ENCODE peak calls at places on chromosomes 3 and 15, in four cellular contexts. A, Z, X and G are unnamed samples.
A peak's percentile ranks its signal among the peaks of the same experiment; 100 is the strongest.

GRCh38 chr3:72482589-72483249 is 365.5 kb downstream of the SHQ1 start:
- DNase-seq in A (peak; percentile 75), Z (peak; percentile 82), X (peak; percentile 32), G (peak; percentile 23)

GRCh38 chr3:13419356-13420050 is 619 bp downstream of the NUP210 start:
- DNase-seq in A (no peak), Z (no peak), X (peak; percentile 27), G (peak; percentile 46)

GRCh38 chr3:4264040-4264439 is 39.1 kb upstream of the SETMAR start:
- DNase-seq in A (no peak), Z (no peak), X (no peak), G (no peak)

GRCh38 chr15:28885630-28886430 is at the start of gene APBA2:
- DNase-seq in A (no peak), Z (peak; percentile 48), X (no peak), G (peak; percentile 16)

GRCh38 chr3:59049671-59050331 is at the start of gene CFAP20DC:
- DNase-seq in A (peak; percentile 91), Z (peak; percentile 93), X (peak; percentile 87), G (peak; percentile 81)

GRCh38 chr3:23809294-23809693 is 3.5 kb downstream of the UBE2E1 start:
- DNase-seq in A (no peak), Z (no peak), X (no peak), G (no peak)

GRCh38 chr3:113287818-113288648 is 76.7 kb downstream of the BOC start:
- DNase-seq in A (peak; percentile 70), Z (peak; percentile 84), X (peak; percentile 88), G (peak; percentile 18)

GRCh38 chr15:73127302-73127936 is 75.2 kb downstream of the NEO1 start:
- DNase-seq in A (peak; percentile 39), Z (peak; percentile 57), X (peak; percentile 46), G (no peak)

GRCh38 chr15:76185716-76186115 is 125.6 kb downstream of the ETFA start:
- DNase-seq in A (peak; percentile 42), Z (peak; percentile 90), X (peak; percentile 62), G (no peak)

GRCh38 chr3:64740232-64740631 is 52.4 kb upstream of the ADAMTS9 start:
- DNase-seq in A (no peak), Z (peak; percentile 95), X (no peak), G (no peak)

GRCh38 chr3:9214185-9214584 is 35.3 kb downstream of the SRGAP3 start:
- DNase-seq in A (no peak), Z (no peak), X (no peak), G (no peak)

GRCh38 chr3:188342991-188343732 is 189.2 kb downstream of the LPP start:
- DNase-seq in A (no peak), Z (no peak), X (no peak), G (no peak)

GRCh38 chr3:189688296-189688695 is 57.1 kb downstream of the TP63 start:
- DNase-seq in A (no peak), Z (no peak), X (no peak), G (no peak)

GRCh38 chr3:141060287-141060686 is 9.1 kb downstream of the SPSB4 start:
- DNase-seq in A (no peak), Z (no peak), X (no peak), G (no peak)

GRCh38 chr15:62769604-62770003 is 272.9 kb upstream of the TPM1 start:
- DNase-seq in A (no peak), Z (peak; percentile 66), X (no peak), G (no peak)

GRCh38 chr3:56975562-56975961 is 84.9 kb upstream of the SPATA12 start:
- DNase-seq in A (no peak), Z (peak; percentile 71), X (no peak), G (no peak)

GRCh38 chr3:111627092-111627491 is 31.9 kb upstream of the ZBED2 start:
- DNase-seq in A (no peak), Z (peak; percentile 9), X (no peak), G (no peak)

GRCh38 chr3:46831316-46831715 is 31.9 kb downstream of the MYL3 start:
- DNase-seq in A (no peak), Z (no peak), X (no peak), G (no peak)

GRCh38 chr15:71532994-71533393 is 277.4 kb upstream of the NR2E3 start:
- DNase-seq in A (no peak), Z (peak; percentile 57), X (peak; percentile 28), G (no peak)

GRCh38 chr3:128494152-128494650 is 1.2 kb upstream of the GATA2 start:
- DNase-seq in A (no peak), Z (no peak), X (no peak), G (no peak)

GRCh38 chr3:129594907-129595390 is 11.5 kb downstream of the PLXND1 start:
- DNase-seq in A (no peak), Z (no peak), X (no peak), G (no peak)

GRCh38 chr3:13068269-13069010 is 4.8 kb downstream of the IQSEC1 start:
- DNase-seq in A (no peak), Z (no peak), X (no peak), G (no peak)

GRCh38 chr3:10337323-10338163 is 16.6 kb upstream of the SEC13 start:
- DNase-seq in A (no peak), Z (no peak), X (no peak), G (no peak)

GRCh38 chr15:84766461-84767005 is 18.1 kb downstream of the ZNF592 start:
- DNase-seq in A (no peak), Z (no peak), X (peak; percentile 46), G (no peak)

GRCh38 chr15:63372753-63373152 is 8.9 kb downstream of the CA12 start:
- DNase-seq in A (no peak), Z (no peak), X (no peak), G (no peak)

GRCh38 chr3:113008117-113008516 is 17.3 kb downstream of the GTPBP8 start:
- DNase-seq in A (no peak), Z (no peak), X (no peak), G (no peak)

GRCh38 chr3:185347392-185347791 is 15.5 kb upstream of the MAP3K13 start:
- DNase-seq in A (no peak), Z (no peak), X (no peak), G (no peak)

GRCh38 chr15:38683382-38684242 is 119.0 kb upstream of the RASGRP1 start:
- DNase-seq in A (peak; percentile 65), Z (peak; percentile 73), X (peak; percentile 51), G (peak; percentile 61)

GRCh38 chr3:114155370-114155821 is 23.5 kb downstream of the DRD3 start:
- DNase-seq in A (peak; percentile 28), Z (peak; percentile 41), X (peak; percentile 84), G (no peak)